ENCODE peak calls at places on chromosome 20, in four cellular contexts. D is HepG2, Z is SK-N-SH, S is K562. K is an unnamed sample.
A peak's percentile ranks its signal among the peaks of the same experiment; 100 is the strongest.

GRCh38 chr20:56467969-56468316 is 484 bp upstream of the RTF2 start:
- DNase-seq in S (no peak), Z (no peak), D (no peak), K (no peak)

GRCh38 chr20:3237958-3238615 is 903 bp downstream of the SLC4A11 start:
- DNase-seq in D (no peak), Z (peak; percentile 57), S (peak; percentile 16), K (no peak)

GRCh38 chr20:50197463-50197862 is 6.8 kb downstream of the CEBPB start:
- DNase-seq in D (no peak), Z (no peak), S (peak; percentile 59), K (no peak)

GRCh38 chr20:709421-709820 is 33.8 kb upstream of the SCRT2 start:
- DNase-seq in S (no peak), Z (peak; percentile 71), D (no peak), K (no peak)

GRCh38 chr20:40416274-40416673 is 272.8 kb downstream of the MAFB start:
- DNase-seq in S (no peak), D (no peak), Z (no peak), K (no peak)

GRCh38 chr20:17531537-17532025 is 402 bp upstream of the BFSP1 start:
- DNase-seq in S (no peak), D (no peak), Z (no peak), K (no peak)

GRCh38 chr20:2089447-2089846 is 12.2 kb upstream of the STK35 start:
- DNase-seq in D (no peak), Z (no peak), S (no peak), K (no peak)

GRCh38 chr20:1327241-1327653 is 1.7 kb downstream of the SDCBP2 start:
- DNase-seq in S (no peak), Z (no peak), D (no peak), K (no peak)

GRCh38 chr20:40750541-40750940 is 61.5 kb upstream of the MAFB start:
- DNase-seq in Z (no peak), D (no peak), S (no peak), K (no peak)

GRCh38 chr20:47583551-47583950 is 81.9 kb downstream of the NCOA3 start:
- DNase-seq in D (no peak), S (no peak), Z (no peak), K (no peak)

GRCh38 chr20:2993250-2993649 is 50.2 kb upstream of the GNRH2 start:
- DNase-seq in D (no peak), Z (no peak), S (no peak), K (no peak)

GRCh38 chr20:46900826-46901225 is 6.2 kb downstream of the EYA2 start:
- DNase-seq in Z (no peak), D (no peak), S (no peak), K (no peak)

GRCh38 chr20:18623156-18623555 is 35.3 kb downstream of the DTD1 start:
- DNase-seq in S (no peak), D (no peak), Z (no peak), K (no peak)

GRCh38 chr20:37919389-37920040 is 16.6 kb downstream of the VSTM2L start:
- DNase-seq in D (no peak), S (no peak), Z (no peak), K (no peak)

GRCh38 chr20:51129201-51129671 is 106.3 kb upstream of the KCNG1 start:
- DNase-seq in Z (peak; percentile 80), D (no peak), S (no peak), K (no peak)

GRCh38 chr20:4795394-4795793 is 73.7 kb downstream of the PRND start:
- DNase-seq in D (peak; percentile 29), S (peak; percentile 31), Z (no peak), K (peak; percentile 6)

GRCh38 chr20:10919549-10920140 is 245.8 kb upstream of the JAG1 start:
- DNase-seq in S (no peak), Z (no peak), D (no peak), K (no peak)

GRCh38 chr20:44406572-44407100 is 51.1 kb downstream of the HNF4A start:
- DNase-seq in S (no peak), Z (no peak), D (no peak), K (no peak)

GRCh38 chr20:57996936-57997629 is 231.4 kb downstream of the ANKRD60 start:
- DNase-seq in S (no peak), Z (no peak), D (no peak), K (no peak)

GRCh38 chr20:58511861-58512260 is 3.3 kb downstream of the APCDD1L start:
- DNase-seq in Z (peak; percentile 80), D (no peak), S (no peak), K (no peak)

GRCh38 chr20:14617123-14617522 is 279.7 kb upstream of the FLRT3 start:
- DNase-seq in S (no peak), D (no peak), Z (no peak), K (no peak)

GRCh38 chr20:47146703-47147102 is 209.8 kb downstream of the ZMYND8 start:
- DNase-seq in D (peak; percentile 74), Z (no peak), S (no peak), K (no peak)

GRCh38 chr20:2986466-2986865 is 57.0 kb upstream of the GNRH2 start:
- DNase-seq in Z (no peak), D (no peak), S (no peak), K (no peak)

GRCh38 chr20:4875578-4876067 is 125.7 kb downstream of the SLC23A2 start:
- DNase-seq in S (no peak), Z (no peak), D (no peak), K (no peak)

GRCh38 chr20:50438986-50439407 is 71.2 kb upstream of the PTPN1 start:
- DNase-seq in S (peak; percentile 26), D (no peak), Z (no peak), K (peak; percentile 81)

GRCh38 chr20:55676097-55676496 is 329.2 kb downstream of the CBLN4 start:
- DNase-seq in S (no peak), D (no peak), Z (no peak), K (no peak)

GRCh38 chr20:38059832-38060231 is 26.3 kb downstream of the RPRD1B start:
- DNase-seq in D (peak; percentile 93), Z (no peak), S (no peak), K (no peak)

GRCh38 chr20:740162-740561 is 28.1 kb downstream of the SLC52A3 start:
- DNase-seq in D (no peak), Z (no peak), S (no peak), K (no peak)

GRCh38 chr20:46438156-46438750 is 31.8 kb upstream of the ELMO2 start:
- DNase-seq in S (peak; percentile 15), Z (peak; percentile 65), D (peak; percentile 50), K (peak; percentile 21)

GRCh38 chr20:49276895-49277785 is 717 bp downstream of the ZNFX1 start:
- DNase-seq in Z (peak; percentile 63), D (no peak), S (peak; percentile 53), K (no peak)

GRCh38 chr20:49916146-49917002 is 1.0 kb upstream of the SPATA2 start:
- DNase-seq in D (peak; percentile 100), S (peak; percentile 61), Z (no peak), K (no peak)

GRCh38 chr20:37520417-37520751 is 666 bp upstream of the NNAT start:
- DNase-seq in S (no peak), D (no peak), Z (no peak), K (no peak)

GRCh38 chr20:37305839-37306238 is 16.4 kb downstream of the MANBAL start:
- DNase-seq in Z (no peak), S (no peak), D (no peak), K (no peak)

GRCh38 chr20:50758469-50758868 is 27.1 kb downstream of the PARD6B start:
- DNase-seq in S (no peak), D (no peak), Z (no peak), K (no peak)

GRCh38 chr20:52783769-52784168 is 188.4 kb upstream of the TSHZ2 start:
- DNase-seq in S (peak; percentile 28), D (peak; percentile 30), Z (no peak), K (no peak)

GRCh38 chr20:17304785-17305184 is 77.9 kb downstream of the PCSK2 start:
- DNase-seq in Z (no peak), D (no peak), S (no peak), K (no peak)

GRCh38 chr20:2967841-2968240 is 75.6 kb upstream of the GNRH2 start:
- DNase-seq in S (no peak), Z (no peak), D (no peak), K (no peak)

GRCh38 chr20:50189681-50190250 is 864 bp upstream of the CEBPB start:
- DNase-seq in D (peak; percentile 79), S (peak; percentile 65), Z (no peak), K (no peak)

GRCh38 chr20:17809714-17810631 is 110.2 kb downstream of the BANF2 start:
- DNase-seq in S (no peak), Z (no peak), D (no peak), K (no peak)

DNA sequence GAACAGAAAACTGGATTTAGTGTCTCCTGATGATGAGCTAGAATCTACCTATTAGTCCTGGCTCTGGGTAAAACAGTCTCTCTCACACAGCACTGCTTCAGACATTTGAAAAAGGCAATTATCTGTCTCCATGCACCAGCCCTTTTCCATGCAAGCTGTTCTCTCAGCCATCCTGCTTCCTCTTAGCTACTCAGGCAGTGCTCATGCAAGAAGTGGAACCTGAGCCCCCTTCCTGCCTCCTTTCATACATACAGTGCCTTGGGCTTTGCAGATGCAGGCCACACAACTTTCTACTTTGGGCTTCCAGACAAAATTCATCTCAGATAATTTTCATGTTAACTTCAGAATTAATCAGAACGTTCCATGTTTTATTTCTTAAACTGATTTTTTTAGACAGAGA is 151.3 kb downstream of the RALGAPA2 start:
- DNase-seq in Z (no peak), D (no peak), S (no peak), K (no peak)
- TF ChIP-seq ELF1 in Z (no peak), D (no peak), S (no peak), K (no peak)

GRCh38 chr20:15807271-15807670 is 766.0 kb downstream of the KIF16B start:
- DNase-seq in S (no peak), D (no peak), Z (no peak), K (no peak)
- TF ChIP-seq ELF1 in S (no peak), D (no peak), Z (no peak), K (no peak)

DNA sequence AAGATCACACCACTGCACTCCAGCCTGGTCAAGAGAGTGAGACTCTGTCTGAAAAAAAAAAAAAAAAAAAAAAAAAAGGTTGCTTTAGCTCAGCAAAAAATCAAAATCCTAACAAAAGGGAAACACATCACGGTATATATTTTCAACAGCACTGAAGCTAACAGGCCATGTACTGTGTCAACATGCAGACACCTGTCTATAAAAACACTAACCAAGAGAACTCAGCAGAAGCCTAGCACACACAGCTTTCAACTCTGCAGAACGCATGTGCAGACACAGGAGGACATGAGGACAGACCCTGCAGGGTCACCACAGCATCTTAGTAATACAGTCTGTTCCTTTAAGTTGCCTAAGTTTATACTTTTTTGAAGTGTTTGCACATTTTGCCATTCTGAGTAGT is 13.5 kb downstream of the NINL start:
- DNase-seq in Z (no peak), S (no peak), D (no peak), K (no peak)
- TF ChIP-seq ELF1 in Z (no peak), S (no peak), D (no peak), K (no peak)

DNA sequence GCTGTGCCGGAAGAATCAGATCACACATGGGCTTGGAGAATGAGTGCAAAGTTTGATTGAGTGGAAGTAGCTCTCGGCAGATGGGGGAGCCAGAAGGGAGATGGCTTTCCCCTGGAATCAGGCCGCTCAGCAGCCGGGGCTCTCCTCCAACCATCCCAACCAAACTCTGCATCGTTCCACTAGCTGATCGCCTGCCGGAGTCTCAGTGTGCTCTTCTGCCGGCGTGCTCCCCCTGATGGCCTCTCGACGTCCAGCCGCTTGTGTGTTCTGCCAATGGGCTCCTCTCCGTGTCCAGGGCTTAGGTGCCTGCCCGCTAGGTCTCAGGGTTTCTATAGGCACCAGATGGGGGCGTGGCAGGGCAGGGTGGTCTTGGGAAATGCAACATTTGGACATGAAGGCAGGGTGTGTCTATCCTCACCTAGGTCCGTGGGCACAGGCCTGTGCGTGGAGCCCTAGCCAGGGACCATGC is 4.9 kb upstream of the BIRC7 start:
- DNase-seq in D (peak; percentile 79), Z (peak; percentile 74), S (peak; percentile 48), K (no peak)
- TF ChIP-seq ELF1 in D (no peak), Z (no peak), S (no peak), K (no peak)

GRCh38 chr20:62552613-62553012 is 76.8 kb upstream of the GATA5 start:
- DNase-seq in D (no peak), S (no peak), Z (no peak), K (no peak)
- TF ChIP-seq ELF1 in D (no peak), S (no peak), Z (no peak), K (no peak)